ENCODE peak calls at places on chromosomes 11 and 22, in ten cellular contexts. F, T, N, J, G, O, R, P, Z and L are unnamed samples.

GRCh38 chr22:41576877-41577276 is 12.8 kb downstream of the PMM1 start:
- DNase-seq in F (no peak), T (peak), N (no peak), J (no peak), G (peak), O (peak), R (peak), P (peak), Z (peak), L (peak)

GRCh38 chr22:36613958-36614357 is 85.0 kb upstream of the EIF3D start:
- DNase-seq in F (no peak), T (no peak), N (no peak), J (no peak), G (no peak), O (peak), R (peak), P (no peak), Z (no peak), L (no peak)

GRCh38 chr11:12074529-12075195 is 35.7 kb upstream of the MICAL2 start:
- DNase-seq in F (no peak), T (no peak), N (no peak), J (no peak), G (no peak), O (no peak), R (peak), P (no peak), Z (no peak), L (no peak)

GRCh38 chr11:70247042-70247709 is 23.3 kb upstream of the PPFIA1 start:
- DNase-seq in F (no peak), T (peak), N (no peak), J (no peak), G (no peak), O (no peak), R (no peak), P (no peak), Z (no peak), L (no peak)

GRCh38 chr11:35617687-35618496 is at the start of gene FJX1:
- DNase-seq in F (peak), T (peak), N (peak), J (peak), G (peak), O (peak), R (peak), P (peak), Z (peak), L (peak)

GRCh38 chr22:41401781-41402648 is 20.3 kb downstream of the TEF start:
- DNase-seq in F (peak), T (peak), N (peak), J (peak), G (peak), O (no peak), R (peak), P (peak), Z (no peak), L (peak)

GRCh38 chr11:102703826-102704493 is 1.6 kb downstream of the MMP27 start:
- DNase-seq in F (no peak), T (no peak), N (no peak), J (no peak), G (no peak), O (no peak), R (no peak), P (no peak), Z (no peak), L (no peak)

GRCh38 chr22:20549232-20549841 is 41.9 kb downstream of the MED15 start:
- DNase-seq in F (no peak), T (peak), N (peak), J (no peak), G (no peak), O (peak), R (no peak), P (no peak), Z (no peak), L (no peak)

GRCh38 chr22:43099095-43099494 is 9.9 kb upstream of the TTLL1 start:
- DNase-seq in F (no peak), T (no peak), N (no peak), J (no peak), G (no peak), O (no peak), R (no peak), P (no peak), Z (no peak), L (no peak)

GRCh38 chr11:73306069-73306468 is 2.0 kb upstream of the ARHGEF17 start:
- DNase-seq in F (no peak), T (no peak), N (no peak), J (no peak), G (no peak), O (peak), R (peak), P (no peak), Z (peak), L (no peak)

GRCh38 chr11:48101958-48102357 is 114.7 kb upstream of the OR4B1 start:
- DNase-seq in F (no peak), T (no peak), N (no peak), J (no peak), G (no peak), O (no peak), R (no peak), P (no peak), Z (no peak), L (no peak)

GRCh38 chr11:61969838-61970452 is 2.5 kb upstream of the FTH1 start:
- DNase-seq in F (no peak), T (no peak), N (no peak), J (no peak), G (no peak), O (no peak), R (peak), P (no peak), Z (no peak), L (peak)

GRCh38 chr11:63590024-63590788 is 24.0 kb downstream of the PLAAT3 start:
- DNase-seq in F (no peak), T (no peak), N (no peak), J (no peak), G (no peak), O (no peak), R (no peak), P (no peak), Z (no peak), L (no peak)

GRCh38 chr11:9396310-9396709 is 11.9 kb downstream of the IPO7 start:
- DNase-seq in F (no peak), T (no peak), N (no peak), J (no peak), G (no peak), O (no peak), R (no peak), P (peak), Z (no peak), L (no peak)

GRCh38 chr11:65505434-65506315 is 6.8 kb downstream of the MALAT1 start:
- DNase-seq in F (no peak), T (no peak), N (peak), J (peak), G (no peak), O (no peak), R (peak), P (no peak), Z (peak), L (peak)

GRCh38 chr11:29629281-29629680 is 387.5 kb downstream of the KCNA4 start:
- DNase-seq in F (no peak), T (no peak), N (no peak), J (no peak), G (no peak), O (no peak), R (no peak), P (no peak), Z (peak), L (peak)

GRCh38 chr11:92495107-92495793 is 270.6 kb downstream of the FAT3 start:
- DNase-seq in F (no peak), T (no peak), N (no peak), J (no peak), G (no peak), O (no peak), R (no peak), P (no peak), Z (no peak), L (no peak)

GRCh38 chr11:20243974-20244373 is 83.7 kb upstream of the DBX1 start:
- DNase-seq in F (no peak), T (no peak), N (no peak), J (no peak), G (no peak), O (no peak), R (no peak), P (no peak), Z (no peak), L (no peak)

GRCh38 chr11:10400856-10401255 is 54.2 kb upstream of the AMPD3 start:
- DNase-seq in F (no peak), T (no peak), N (no peak), J (no peak), G (no peak), O (no peak), R (no peak), P (no peak), Z (no peak), L (no peak)

GRCh38 chr11:19349340-19350025 is 108.7 kb upstream of the E2F8 start:
- DNase-seq in F (no peak), T (no peak), N (no peak), J (no peak), G (no peak), O (no peak), R (no peak), P (no peak), Z (no peak), L (no peak)

GRCh38 chr11:111086058-111086457 is 159.5 kb upstream of the POU2AF2 start:
- DNase-seq in F (no peak), T (no peak), N (no peak), J (no peak), G (no peak), O (peak), R (no peak), P (no peak), Z (peak), L (no peak)

GRCh38 chr11:114025329-114025907 is 34.1 kb upstream of the ZBTB16 start:
- DNase-seq in F (no peak), T (no peak), N (no peak), J (no peak), G (no peak), O (no peak), R (no peak), P (no peak), Z (no peak), L (no peak)

GRCh38 chr11:1929621-1930447 is 10.3 kb downstream of the TNNT3 start:
- DNase-seq in F (no peak), T (peak), N (no peak), J (no peak), G (no peak), O (no peak), R (no peak), P (no peak), Z (no peak), L (no peak)

GRCh38 chr11:59771605-59772004 is 16.4 kb downstream of the STX3 start:
- DNase-seq in F (no peak), T (no peak), N (no peak), J (no peak), G (no peak), O (no peak), R (no peak), P (no peak), Z (no peak), L (no peak)

GRCh38 chr11:102220728-102221467 is 96.4 kb upstream of the BIRC3 start:
- DNase-seq in F (peak), T (no peak), N (no peak), J (no peak), G (no peak), O (no peak), R (no peak), P (no peak), Z (no peak), L (no peak)

GRCh38 chr11:116946414-116946813 is 109.0 kb upstream of the APOA1 start:
- DNase-seq in F (no peak), T (no peak), N (no peak), J (no peak), G (no peak), O (no peak), R (peak), P (no peak), Z (no peak), L (no peak)

GRCh38 chr22:41215409-41215808 is 10.3 kb downstream of the L3MBTL2 start:
- DNase-seq in F (no peak), T (no peak), N (no peak), J (no peak), G (no peak), O (no peak), R (no peak), P (no peak), Z (no peak), L (no peak)

GRCh38 chr11:32034149-32034548 is 56.7 kb upstream of the RCN1 start:
- DNase-seq in F (peak), T (no peak), N (no peak), J (peak), G (no peak), O (no peak), R (no peak), P (no peak), Z (no peak), L (peak)

GRCh38 chr11:113865873-113866272 is 9.5 kb downstream of the USP28 start:
- DNase-seq in F (no peak), T (no peak), N (no peak), J (no peak), G (no peak), O (no peak), R (no peak), P (no peak), Z (no peak), L (no peak)

GRCh38 chr22:25956801-25957200 is 212.5 kb upstream of the SEZ6L start:
- DNase-seq in F (no peak), T (no peak), N (no peak), J (no peak), G (no peak), O (no peak), R (no peak), P (peak), Z (no peak), L (no peak)

GRCh38 chr11:47593492-47593933 is 698 bp downstream of the C1QTNF4 start:
- DNase-seq in F (no peak), T (no peak), N (no peak), J (no peak), G (no peak), O (no peak), R (no peak), P (peak), Z (no peak), L (no peak)

DNA sequence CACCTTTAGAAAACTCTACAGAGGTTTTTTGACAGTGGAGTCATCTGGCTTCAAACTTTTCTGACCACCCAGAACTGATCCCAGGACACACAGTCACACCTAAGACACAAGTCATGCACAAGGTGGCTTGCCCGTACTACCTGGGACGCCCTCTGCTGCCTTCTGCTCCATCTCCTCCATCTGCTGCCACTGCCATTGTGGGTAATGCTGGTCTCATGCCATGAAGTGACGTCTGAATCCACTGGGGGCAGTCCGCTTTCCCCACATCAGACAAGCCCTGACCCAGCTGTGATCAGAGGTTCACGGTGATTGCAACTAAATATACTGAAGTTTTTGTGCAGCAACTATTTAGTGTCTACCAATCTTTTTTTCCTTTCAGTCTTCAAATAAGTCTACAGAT is 5.4 kb upstream of the NDUFS8 start:
- DNase-seq in F (no peak), T (no peak), N (no peak), J (no peak), G (no peak), O (no peak), R (no peak), P (no peak), Z (peak), L (no peak)
- TF ChIP-seq CTCF in F (no peak), T (no peak), N (no peak), J (no peak), G (no peak), O (peak), R (no peak), P (peak), Z (peak), L (no peak)

DNA sequence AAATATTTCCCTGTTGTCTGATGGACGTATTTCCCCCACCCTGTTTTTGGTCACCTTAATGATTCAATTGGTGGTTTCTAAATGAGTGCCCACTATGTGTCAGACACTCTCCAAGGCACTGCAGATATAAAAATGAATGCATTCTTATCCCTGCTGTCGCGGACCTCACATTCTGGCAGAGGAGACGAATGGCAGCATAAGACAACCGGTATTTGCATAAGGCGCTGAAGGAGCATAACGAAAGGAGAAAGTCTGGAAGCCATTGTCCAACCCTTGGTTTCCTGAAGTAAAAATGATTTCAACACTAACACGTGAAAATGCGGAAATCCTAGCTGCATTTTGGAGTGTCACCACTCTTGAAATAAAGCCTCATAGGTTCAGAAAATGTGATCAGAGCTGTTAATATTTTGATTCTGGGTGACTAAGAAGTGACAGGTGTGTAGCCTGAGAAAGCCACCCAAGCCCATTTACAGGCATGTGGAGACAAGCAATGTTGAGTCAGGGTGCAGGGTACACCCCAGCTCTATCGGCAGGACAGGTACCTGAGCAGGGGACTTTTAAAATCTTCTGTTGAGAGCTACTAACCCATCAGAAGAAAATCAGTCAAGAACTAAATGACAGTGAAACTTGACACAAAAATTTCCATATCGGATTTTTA is 10.1 kb upstream of the GAB2 start:
- DNase-seq in F (no peak), T (no peak), N (no peak), J (no peak), G (no peak), O (no peak), R (no peak), P (no peak), Z (no peak), L (peak)
- H3K4me3 ChIP-seq in F (no peak), T (no peak), N (no peak), J (no peak), G (peak), O (no peak), R (no peak), P (no peak), Z (peak), L (no peak)

DNA sequence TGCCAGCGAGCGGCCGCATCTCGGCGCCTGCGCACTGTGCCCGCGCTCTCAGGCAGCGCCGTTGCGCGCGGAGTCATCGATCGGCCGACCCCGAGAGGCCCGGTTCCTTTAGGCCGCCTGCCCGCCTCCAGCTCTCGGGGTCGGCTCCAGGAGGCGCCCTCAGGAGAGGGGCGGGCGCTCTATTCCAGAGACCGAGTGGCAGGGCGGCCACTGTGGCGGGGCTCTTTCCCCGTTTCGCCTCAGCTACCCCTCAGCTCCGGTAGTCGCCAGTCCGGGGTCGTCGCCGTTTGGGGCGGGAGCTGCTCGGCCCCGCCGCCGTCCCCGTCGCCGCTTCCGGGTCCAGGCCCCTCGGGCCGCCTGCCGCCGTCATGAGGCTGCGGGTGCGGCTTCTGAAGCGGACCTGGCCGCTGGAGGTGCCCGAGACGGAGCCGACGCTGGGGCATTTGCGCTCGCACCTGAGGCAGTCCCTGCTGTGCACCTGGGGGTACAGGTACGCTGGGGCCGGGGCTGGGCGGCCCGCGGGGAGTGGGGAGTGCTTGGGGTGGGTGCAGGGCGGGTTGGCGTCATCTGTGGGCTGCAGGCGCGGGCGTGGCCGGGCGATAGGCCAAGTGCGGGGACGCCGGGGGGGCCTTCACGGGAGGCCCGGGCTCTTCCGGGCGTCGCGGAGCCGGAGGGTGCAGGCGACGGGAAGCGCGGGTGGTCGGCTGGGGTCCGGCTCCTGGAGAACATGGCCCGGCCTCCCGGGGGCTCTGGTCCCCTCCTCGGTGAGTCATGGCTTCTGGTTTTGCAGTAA is at the start of gene FBXO7:
- DNase-seq in F (peak), T (peak), N (peak), J (peak), G (peak), O (peak), R (peak), P (peak), Z (peak), L (peak)
- TF ChIP-seq CTCF in F (peak), T (peak), N (peak), J (peak), G (peak), O (peak), R (no peak), P (peak), Z (peak), L (peak)

DNA sequence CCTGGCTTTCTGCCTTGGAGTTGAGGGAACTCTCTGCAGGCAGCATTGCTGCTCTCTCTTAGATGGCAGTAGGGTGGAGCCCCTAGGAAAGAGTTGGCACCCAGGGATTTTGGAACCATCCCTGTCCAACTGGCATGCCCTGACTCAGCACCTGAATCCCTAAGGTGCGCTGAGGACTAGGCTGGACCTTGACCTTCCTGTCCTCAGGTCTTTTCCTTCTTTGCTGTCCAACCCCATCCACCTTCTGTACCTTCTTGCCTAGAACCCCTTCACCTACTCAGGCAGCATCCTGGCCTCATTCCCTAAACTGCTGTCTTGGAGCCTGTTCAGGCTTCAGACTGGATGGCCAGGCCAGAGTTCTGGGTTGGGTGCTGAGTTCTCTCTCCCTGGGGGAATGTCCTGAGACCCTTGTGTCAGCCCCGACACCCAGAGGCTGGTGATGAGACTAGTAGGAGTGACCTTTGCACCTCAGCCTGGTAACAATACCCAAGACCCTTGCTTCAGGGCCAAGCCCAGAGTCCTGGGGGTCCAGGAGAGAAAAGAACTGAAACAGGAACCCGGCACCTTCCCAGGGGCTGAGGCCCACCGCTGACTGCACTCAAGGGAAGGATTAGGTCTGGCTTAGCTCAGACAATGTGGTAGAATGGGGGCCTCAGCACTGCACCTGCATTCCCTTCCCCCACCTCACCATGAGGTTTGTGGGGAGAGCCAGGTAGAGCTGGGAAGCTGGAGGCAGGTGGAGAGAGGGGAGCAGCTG is 2.6 kb upstream of the POLD4 start:
- DNase-seq in F (no peak), T (no peak), N (no peak), J (no peak), G (no peak), O (no peak), R (peak), P (peak), Z (no peak), L (no peak)
- H3K4me3 ChIP-seq in F (no peak), T (no peak), N (no peak), J (no peak), G (no peak), O (no peak), R (peak), P (no peak), Z (no peak), L (no peak)